ENCODE peak calls at places on chromosomes 3 and 15, in six cellular contexts. One of them, this sample, is unnamed.

GRCh38 chr3:121736112-121736511 is 13.4 kb downstream of the GOLGB1 start:
- DNase-seq in A549: no peak
- DNase-seq in HCT116: no peak
- DNase-seq in SK-N-SH: no peak
- DNase-seq in GM12878: no peak
- DNase-seq in K562: no peak
- DNase-seq in this sample: peak; percentile 39

GRCh38 chr15:99717129-99718024 is 15.9 kb downstream of the LYSMD4 start:
- DNase-seq in K562: no peak
- DNase-seq in GM12878: no peak
- DNase-seq in SK-N-SH: no peak
- DNase-seq in HCT116: no peak
- DNase-seq in A549: no peak
- DNase-seq in this sample: no peak

GRCh38 chr3:127817331-127817821 is 4.9 kb downstream of the MGLL start:
- DNase-seq in A549: no peak
- DNase-seq in K562: no peak
- DNase-seq in HCT116: peak; percentile 78
- DNase-seq in SK-N-SH: no peak
- DNase-seq in GM12878: no peak
- DNase-seq in this sample: peak; percentile 84

GRCh38 chr15:53586815-53587214 is 172.6 kb downstream of the WDR72 start:
- DNase-seq in A549: no peak
- DNase-seq in GM12878: no peak
- DNase-seq in SK-N-SH: peak; percentile 5
- DNase-seq in K562: peak; percentile 9
- DNase-seq in HCT116: peak; percentile 28
- DNase-seq in this sample: no peak

GRCh38 chr15:89401636-89402252 is 67.1 kb upstream of the POLG start:
- DNase-seq in GM12878: no peak
- DNase-seq in HCT116: no peak
- DNase-seq in K562: peak; percentile 15
- DNase-seq in A549: peak; percentile 68
- DNase-seq in SK-N-SH: no peak
- DNase-seq in this sample: peak; percentile 85

GRCh38 chr3:160612386-160613115 is 47.2 kb upstream of the KPNA4 start:
- DNase-seq in GM12878: no peak
- DNase-seq in K562: no peak
- DNase-seq in A549: no peak
- DNase-seq in SK-N-SH: no peak
- DNase-seq in HCT116: no peak
- DNase-seq in this sample: no peak

GRCh38 chr3:191005790-191006189 is 143.3 kb upstream of the GMNC start:
- DNase-seq in HCT116: no peak
- DNase-seq in K562: no peak
- DNase-seq in SK-N-SH: no peak
- DNase-seq in GM12878: no peak
- DNase-seq in A549: no peak
- DNase-seq in this sample: no peak

GRCh38 chr3:42101481-42101880 is 10.3 kb downstream of the TRAK1 start:
- DNase-seq in SK-N-SH: no peak
- DNase-seq in GM12878: no peak
- DNase-seq in K562: no peak
- DNase-seq in A549: no peak
- DNase-seq in HCT116: no peak
- DNase-seq in this sample: no peak

GRCh38 chr3:45224824-45225464 is 1.1 kb downstream of the TMEM158 start:
- DNase-seq in SK-N-SH: peak; percentile 95
- DNase-seq in K562: peak; percentile 89
- DNase-seq in A549: peak; percentile 50
- DNase-seq in GM12878: no peak
- DNase-seq in HCT116: no peak
- DNase-seq in this sample: peak; percentile 78

GRCh38 chr3:131047582-131047981 is 20.9 kb downstream of the NEK11 start:
- DNase-seq in K562: peak; percentile 10
- DNase-seq in GM12878: no peak
- DNase-seq in SK-N-SH: no peak
- DNase-seq in HCT116: no peak
- DNase-seq in A549: no peak
- DNase-seq in this sample: no peak

GRCh38 chr3:127734754-127735473 is 62.2 kb downstream of the ABTB1 start:
- DNase-seq in A549: no peak
- DNase-seq in SK-N-SH: no peak
- DNase-seq in GM12878: no peak
- DNase-seq in HCT116: no peak
- DNase-seq in K562: no peak
- DNase-seq in this sample: peak; percentile 98

GRCh38 chr3:12370758-12371157 is 81.9 kb downstream of the PPARG start:
- DNase-seq in A549: peak; percentile 23
- DNase-seq in SK-N-SH: peak; percentile 2
- DNase-seq in HCT116: peak; percentile 44
- DNase-seq in K562: no peak
- DNase-seq in GM12878: no peak
- DNase-seq in this sample: peak; percentile 36

GRCh38 chr3:187040637-187041361 is 98.5 kb downstream of the RPL39L start:
- DNase-seq in GM12878: no peak
- DNase-seq in K562: peak; percentile 59
- DNase-seq in SK-N-SH: no peak
- DNase-seq in A549: no peak
- DNase-seq in HCT116: no peak
- DNase-seq in this sample: peak; percentile 56

GRCh38 chr3:188361888-188362287 is 207.9 kb downstream of the LPP start:
- DNase-seq in GM12878: no peak
- DNase-seq in SK-N-SH: no peak
- DNase-seq in K562: no peak
- DNase-seq in A549: no peak
- DNase-seq in HCT116: no peak
- DNase-seq in this sample: no peak

GRCh38 chr15:74525946-74526345 is 15.1 kb upstream of the ARID3B start:
- DNase-seq in K562: no peak
- DNase-seq in HCT116: peak; percentile 72
- DNase-seq in SK-N-SH: no peak
- DNase-seq in A549: no peak
- DNase-seq in GM12878: no peak
- DNase-seq in this sample: peak; percentile 90

GRCh38 chr3:99473321-99473751 is 165.1 kb upstream of the COL8A1 start:
- DNase-seq in GM12878: no peak
- DNase-seq in SK-N-SH: no peak
- DNase-seq in A549: no peak
- DNase-seq in HCT116: no peak
- DNase-seq in K562: no peak
- DNase-seq in this sample: peak; percentile 43

GRCh38 chr3:155241559-155241958 is 51.9 kb downstream of the STRIT1 start:
- DNase-seq in HCT116: no peak
- DNase-seq in K562: no peak
- DNase-seq in A549: no peak
- DNase-seq in GM12878: no peak
- DNase-seq in SK-N-SH: peak; percentile 3
- DNase-seq in this sample: peak; percentile 81

GRCh38 chr3:97699889-97700288 is 64.7 kb upstream of the ARL6 start:
- DNase-seq in A549: no peak
- DNase-seq in HCT116: no peak
- DNase-seq in SK-N-SH: no peak
- DNase-seq in GM12878: no peak
- DNase-seq in K562: no peak
- DNase-seq in this sample: no peak

GRCh38 chr3:150169279-150169970 is 198.7 kb upstream of the PFN2 start:
- DNase-seq in SK-N-SH: no peak
- DNase-seq in GM12878: no peak
- DNase-seq in K562: peak; percentile 31
- DNase-seq in HCT116: no peak
- DNase-seq in A549: no peak
- DNase-seq in this sample: no peak

GRCh38 chr3:56812749-56813655 is 11.3 kb upstream of the ARHGEF3 start:
- DNase-seq in SK-N-SH: no peak
- DNase-seq in GM12878: no peak
- DNase-seq in HCT116: no peak
- DNase-seq in K562: no peak
- DNase-seq in A549: no peak
- DNase-seq in this sample: no peak

GRCh38 chr3:143121240-143122088 is 1.9 kb downstream of the CHST2 start:
- DNase-seq in A549: peak; percentile 9
- DNase-seq in K562: peak; percentile 51
- DNase-seq in HCT116: no peak
- DNase-seq in SK-N-SH: peak; percentile 60
- DNase-seq in GM12878: no peak
- DNase-seq in this sample: peak; percentile 55

GRCh38 chr3:172582712-172583111 is 59.5 kb upstream of the TNFSF10 start:
- DNase-seq in HCT116: no peak
- DNase-seq in K562: no peak
- DNase-seq in SK-N-SH: no peak
- DNase-seq in GM12878: no peak
- DNase-seq in A549: no peak
- DNase-seq in this sample: peak; percentile 83

GRCh38 chr3:184685646-184686045 is 26.2 kb downstream of the MAGEF1 start:
- DNase-seq in HCT116: no peak
- DNase-seq in A549: no peak
- DNase-seq in GM12878: no peak
- DNase-seq in K562: no peak
- DNase-seq in SK-N-SH: peak; percentile 28
- DNase-seq in this sample: no peak

GRCh38 chr3:152203677-152204076 is 65.1 kb upstream of the MBNL1 start:
- DNase-seq in SK-N-SH: no peak
- DNase-seq in GM12878: no peak
- DNase-seq in HCT116: no peak
- DNase-seq in K562: no peak
- DNase-seq in A549: no peak
- DNase-seq in this sample: peak; percentile 28

GRCh38 chr3:162992741-162993140 is 1496.1 kb downstream of the OTOL1 start:
- DNase-seq in SK-N-SH: no peak
- DNase-seq in HCT116: no peak
- DNase-seq in A549: no peak
- DNase-seq in K562: no peak
- DNase-seq in GM12878: no peak
- DNase-seq in this sample: no peak

GRCh38 chr3:115792206-115792955 is 169.1 kb downstream of the GAP43 start:
- DNase-seq in GM12878: no peak
- DNase-seq in HCT116: no peak
- DNase-seq in K562: no peak
- DNase-seq in A549: no peak
- DNase-seq in SK-N-SH: no peak
- DNase-seq in this sample: peak; percentile 52

GRCh38 chr15:64284037-64284436 is 71.9 kb downstream of the CSNK1G1 start:
- DNase-seq in HCT116: no peak
- DNase-seq in GM12878: no peak
- DNase-seq in K562: peak; percentile 14
- DNase-seq in A549: no peak
- DNase-seq in SK-N-SH: no peak
- DNase-seq in this sample: peak; percentile 68

GRCh38 chr3:64303401-64303800 is 78.1 kb upstream of the PRICKLE2 start:
- DNase-seq in A549: no peak
- DNase-seq in K562: no peak
- DNase-seq in SK-N-SH: no peak
- DNase-seq in HCT116: no peak
- DNase-seq in GM12878: no peak
- DNase-seq in this sample: peak; percentile 36

GRCh38 chr3:77134801-77135200 is 94.9 kb downstream of the ROBO2 start:
- DNase-seq in SK-N-SH: no peak
- DNase-seq in HCT116: no peak
- DNase-seq in K562: no peak
- DNase-seq in GM12878: no peak
- DNase-seq in A549: no peak
- DNase-seq in this sample: no peak

GRCh38 chr15:25401511-25401910 is 37.3 kb downstream of the UBE3A start:
- DNase-seq in SK-N-SH: no peak
- DNase-seq in A549: no peak
- DNase-seq in HCT116: no peak
- DNase-seq in K562: no peak
- DNase-seq in GM12878: no peak
- DNase-seq in this sample: peak; percentile 52
- TF ChIP-seq RAD21 in SK-N-SH: no peak
- TF ChIP-seq RAD21 in A549: no peak
- TF ChIP-seq RAD21 in HCT116: no peak
- TF ChIP-seq RAD21 in K562: no peak
- TF ChIP-seq RAD21 in GM12878: no peak
- TF ChIP-seq RAD21 in this sample: no peak

DNA sequence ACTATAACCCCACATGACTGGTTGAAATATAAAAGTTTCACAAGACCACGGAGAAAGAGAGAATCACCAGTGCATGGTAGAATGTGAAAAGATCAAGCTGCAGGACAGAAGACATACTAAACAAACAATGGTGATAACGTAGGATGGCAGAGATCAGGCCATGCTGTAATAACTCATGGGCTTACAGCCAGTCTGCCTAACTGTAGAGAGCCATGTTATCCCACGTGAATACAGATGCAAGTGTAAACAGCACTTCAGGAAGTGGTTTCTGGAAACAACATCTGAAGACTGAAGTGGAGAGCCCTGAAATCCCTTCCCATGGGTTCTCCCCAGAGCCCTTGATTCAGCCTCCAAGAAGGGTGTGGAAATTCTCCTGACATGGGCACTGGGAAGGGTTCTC is 103.2 kb upstream of the SLCO2A1 start:
- DNase-seq in GM12878: no peak
- DNase-seq in HCT116: no peak
- DNase-seq in K562: no peak
- DNase-seq in SK-N-SH: no peak
- DNase-seq in A549: no peak
- DNase-seq in this sample: peak; percentile 35
- TF ChIP-seq RAD21 in GM12878: no peak
- TF ChIP-seq RAD21 in HCT116: no peak
- TF ChIP-seq RAD21 in K562: no peak
- TF ChIP-seq RAD21 in SK-N-SH: no peak
- TF ChIP-seq RAD21 in A549: no peak
- TF ChIP-seq RAD21 in this sample: no peak

GRCh38 chr3:108289159-108289558 is 7.2 kb upstream of the HHLA2 start:
- DNase-seq in A549: no peak
- DNase-seq in HCT116: no peak
- DNase-seq in GM12878: no peak
- DNase-seq in SK-N-SH: no peak
- DNase-seq in K562: no peak
- DNase-seq in this sample: no peak

GRCh38 chr3:108283006-108283405 is 13.3 kb upstream of the HHLA2 start:
- DNase-seq in A549: no peak
- DNase-seq in SK-N-SH: no peak
- DNase-seq in K562: no peak
- DNase-seq in HCT116: no peak
- DNase-seq in GM12878: no peak
- DNase-seq in this sample: no peak

GRCh38 chr3:108285176-108285575 is 11.2 kb upstream of the HHLA2 start:
- DNase-seq in GM12878: no peak
- DNase-seq in SK-N-SH: no peak
- DNase-seq in HCT116: no peak
- DNase-seq in A549: no peak
- DNase-seq in K562: no peak
- DNase-seq in this sample: no peak

GRCh38 chr3:108283989-108284388 is 12.4 kb upstream of the HHLA2 start:
- DNase-seq in K562: no peak
- DNase-seq in GM12878: no peak
- DNase-seq in HCT116: no peak
- DNase-seq in A549: no peak
- DNase-seq in SK-N-SH: no peak
- DNase-seq in this sample: no peak

GRCh38 chr3:108287146-108287545 is 9.2 kb upstream of the HHLA2 start:
- DNase-seq in SK-N-SH: no peak
- DNase-seq in K562: no peak
- DNase-seq in HCT116: no peak
- DNase-seq in A549: no peak
- DNase-seq in GM12878: no peak
- DNase-seq in this sample: no peak
- TF ChIP-seq RAD21 in SK-N-SH: no peak
- TF ChIP-seq RAD21 in K562: no peak
- TF ChIP-seq RAD21 in HCT116: no peak
- TF ChIP-seq RAD21 in A549: no peak
- TF ChIP-seq RAD21 in GM12878: peak; percentile 3
- TF ChIP-seq RAD21 in this sample: no peak

GRCh38 chr15:62969442-62970089 is 73.0 kb upstream of the TPM1 start:
- DNase-seq in GM12878: no peak
- DNase-seq in HCT116: no peak
- DNase-seq in K562: no peak
- DNase-seq in A549: no peak
- DNase-seq in SK-N-SH: no peak
- DNase-seq in this sample: no peak
- TF ChIP-seq RAD21 in GM12878: no peak
- TF ChIP-seq RAD21 in HCT116: no peak
- TF ChIP-seq RAD21 in K562: no peak
- TF ChIP-seq RAD21 in A549: no peak
- TF ChIP-seq RAD21 in SK-N-SH: no peak
- TF ChIP-seq RAD21 in this sample: no peak

This sample was measured in IMR-90.